ENCODE peak calls at places on chromosome 18, in five cellular contexts. K, B, J, Z and S are unnamed samples.
A peak's percentile ranks its signal among the peaks of the same experiment; 100 is the strongest.

GRCh38 chr18:36314754-36315153 is 17.2 kb downstream of the FHOD3 start:
- DNase-seq in K (no peak), J (peak; percentile 95), B (no peak), Z (no peak), S (no peak)

GRCh38 chr18:49802623-49803022 is 10.7 kb downstream of the ACAA2 start:
- DNase-seq in Z (no peak), B (no peak), K (no peak), J (no peak), S (no peak)

GRCh38 chr18:40072761-40073160 is 1882.3 kb upstream of the PIK3C3 start:
- DNase-seq in Z (no peak), J (no peak), B (no peak), K (no peak), S (no peak)

GRCh38 chr18:32315881-32316280 is 126.0 kb downstream of the MEP1B start:
- DNase-seq in B (no peak), K (no peak), J (peak; percentile 48), Z (no peak), S (no peak)

GRCh38 chr18:76923485-76924085 is 101.2 kb downstream of the ZNF236 start:
- DNase-seq in Z (no peak), K (peak; percentile 27), J (peak; percentile 2), B (no peak), S (no peak)

GRCh38 chr18:12773369-12773768 is 70.5 kb downstream of the PSMG2 start:
- DNase-seq in J (no peak), K (no peak), Z (no peak), B (no peak), S (no peak)

GRCh38 chr18:40159141-40160017 is 1795.7 kb upstream of the PIK3C3 start:
- DNase-seq in B (no peak), K (peak; percentile 27), J (peak; percentile 33), Z (no peak), S (no peak)

GRCh38 chr18:13488281-13488929 is 238.0 kb downstream of the FAM210A start:
- DNase-seq in Z (no peak), J (no peak), K (no peak), B (no peak), S (no peak)

GRCh38 chr18:64271264-64271663 is 122.4 kb upstream of the LINC00305 start:
- DNase-seq in J (no peak), Z (no peak), K (no peak), B (no peak), S (no peak)

GRCh38 chr18:31302991-31303390 is 15.0 kb upstream of the DSG1 start:
- DNase-seq in B (no peak), Z (no peak), K (no peak), J (peak; percentile 79), S (no peak)

GRCh38 chr18:13362617-13363016 is 144.1 kb downstream of the LDLRAD4 start:
- DNase-seq in K (no peak), Z (no peak), B (no peak), J (no peak), S (no peak)

GRCh38 chr18:39313992-39314391 is 1748.4 kb upstream of the CELF4 start:
- DNase-seq in J (no peak), Z (no peak), B (no peak), K (no peak), S (no peak)

GRCh38 chr18:68607852-68608251 is 107.1 kb downstream of the TMX3 start:
- DNase-seq in J (no peak), K (no peak), Z (no peak), B (no peak), S (no peak)

GRCh38 chr18:54416459-54416858 is 58.8 kb downstream of the C18orf54 start:
- DNase-seq in Z (no peak), B (no peak), K (no peak), J (peak; percentile 89), S (no peak)

GRCh38 chr18:39062426-39062825 is 1496.8 kb upstream of the CELF4 start:
- DNase-seq in B (no peak), Z (no peak), J (no peak), K (no peak), S (no peak)

GRCh38 chr18:55781481-55781957 is 193.5 kb upstream of the TCF4 start:
- DNase-seq in J (peak; percentile 79), K (peak; percentile 74), B (no peak), Z (no peak), S (no peak)

GRCh38 chr18:57730146-57730545 is 73.0 kb downstream of the ATP8B1 start:
- DNase-seq in B (no peak), Z (no peak), K (no peak), J (no peak), S (no peak)

GRCh38 chr18:26376106-26376505 is 149.9 kb downstream of the TAF4B start:
- DNase-seq in B (no peak), Z (no peak), K (no peak), J (no peak), S (no peak)

GRCh38 chr18:79567481-79568147 is 112.0 kb upstream of the CTDP1 start:
- DNase-seq in K (no peak), Z (no peak), J (peak; percentile 98), B (no peak), S (no peak)

GRCh38 chr18:32930695-32931301 is 158.0 kb upstream of the KLHL14 start:
- DNase-seq in J (peak; percentile 63), K (peak; percentile 58), Z (no peak), B (no peak), S (peak; percentile 63)

GRCh38 chr18:79123948-79124347 is 54.8 kb downstream of the ATP9B start:
- DNase-seq in J (peak; percentile 35), Z (no peak), K (no peak), B (no peak), S (no peak)

GRCh38 chr18:35467624-35468016 is 30.1 kb downstream of the INO80C start:
- DNase-seq in J (no peak), K (no peak), Z (no peak), B (no peak), S (peak; percentile 59)

GRCh38 chr18:7117390-7118355 is at the start of gene LAMA1:
- DNase-seq in K (peak; percentile 89), B (no peak), J (peak; percentile 22), Z (peak; percentile 2), S (no peak)

GRCh38 chr18:9914334-9914583 is 443 bp downstream of the VAPA start:
- DNase-seq in K (peak; percentile 84), B (no peak), J (no peak), Z (no peak), S (peak; percentile 74)

GRCh38 chr18:27544211-27544610 is 359.1 kb upstream of the CHST9 start:
- DNase-seq in K (no peak), B (no peak), J (no peak), Z (no peak), S (no peak)

GRCh38 chr18:27546991-27547390 is 361.9 kb upstream of the CHST9 start:
- DNase-seq in B (no peak), K (no peak), Z (no peak), J (no peak), S (no peak)

GRCh38 chr18:27549335-27550039 is 364.4 kb upstream of the CHST9 start:
- DNase-seq in J (no peak), Z (no peak), B (no peak), K (no peak), S (no peak)
- TF ChIP-seq CTCF in J (no peak), Z (no peak), B (no peak), K (no peak), S (no peak)

GRCh38 chr18:37778417-37779165 is 213.0 kb upstream of the CELF4 start:
- DNase-seq in Z (peak; percentile 65), J (no peak), K (peak; percentile 78), B (no peak), S (peak; percentile 71)
- TF ChIP-seq CTCF in Z (peak; percentile 51), J (peak; percentile 15), K (peak; percentile 50), B (no peak), S (peak; percentile 91)

GRCh38 chr18:42072407-42072806 is 117.4 kb downstream of the PIK3C3 start:
- DNase-seq in K (no peak), J (no peak), Z (peak; percentile 7), B (no peak), S (no peak)
- TF ChIP-seq CTCF in K (peak; percentile 40), J (no peak), Z (peak; percentile 14), B (no peak), S (no peak)

GRCh38 chr18:48295586-48296311 is 113.4 kb downstream of the ZBTB7C start:
- DNase-seq in Z (no peak), B (no peak), J (peak; percentile 6), K (peak; percentile 47), S (no peak)
- TF ChIP-seq CTCF in Z (no peak), B (no peak), J (peak; percentile 7), K (peak; percentile 40), S (no peak)

GRCh38 chr18:59268722-59269562 is 4.3 kb downstream of the RAX start:
- DNase-seq in Z (peak; percentile 74), J (no peak), B (no peak), K (peak; percentile 93), S (peak; percentile 77)
- TF ChIP-seq CTCF in Z (no peak), J (no peak), B (no peak), K (no peak), S (peak; percentile 56)

DNA sequence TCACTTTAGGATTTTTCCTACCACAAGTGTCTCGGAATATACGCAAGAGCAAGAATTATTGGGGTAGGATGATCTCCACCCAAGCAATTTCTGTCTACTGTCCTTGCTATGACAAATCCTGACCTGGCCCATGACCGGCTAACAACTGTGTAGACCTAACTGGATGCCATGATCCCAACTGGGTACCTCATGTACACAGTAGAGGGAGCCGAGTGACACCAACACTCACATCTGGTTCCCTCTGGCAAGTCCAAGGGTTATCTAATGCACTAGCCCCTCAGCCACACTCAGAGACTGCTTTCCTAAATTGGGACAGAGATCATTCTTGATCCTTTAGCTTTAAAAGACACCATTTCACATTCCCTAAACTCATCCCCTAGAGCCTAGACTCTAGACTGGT is 60.7 kb upstream of the ZNF532 start:
- DNase-seq in K (no peak), J (no peak), Z (no peak), B (no peak), S (no peak)
- TF ChIP-seq CTCF in K (no peak), J (no peak), Z (no peak), B (no peak), S (no peak)